ENCODE peak calls at places on chromosomes 13 and 19, in six cellular contexts. S is brain microvascular endothelial cell, F is astrocyte of the spinal cord, N is mammary epithelial cell, G is lower lobe of right lung, V is A549. R is an unnamed sample.

GRCh38 chr13:54965881-54966280 is 1937.3 kb downstream of the OLFM4 start:
- DNase-seq in G (no peak), V (no peak), F (peak), N (no peak), S (no peak), R (no peak)

GRCh38 chr19:34173145-34173956 is 1.0 kb downstream of the LSM14A start:
- DNase-seq in G (peak), V (peak), F (no peak), N (peak), S (no peak), R (no peak)

GRCh38 chr13:110575322-110576069 is 14.0 kb upstream of the RAB20 start:
- DNase-seq in N (no peak), F (no peak), G (peak), S (peak), V (peak), R (peak)

GRCh38 chr19:46201413-46202310 is 27.9 kb upstream of the IGFL1 start:
- DNase-seq in V (peak), N (peak), F (no peak), G (no peak), S (no peak), R (no peak)

GRCh38 chr19:10226376-10227214 is 4.5 kb downstream of the S1PR2 start:
- DNase-seq in F (peak), V (no peak), G (peak), S (peak), N (no peak), R (peak)

GRCh38 chr19:19403373-19403901 is 2.0 kb upstream of the GATAD2A start:
- DNase-seq in F (peak), N (peak), G (no peak), S (peak), V (no peak), R (no peak)

GRCh38 chr19:47357788-47358680 is 8.9 kb downstream of the DHX34 start:
- DNase-seq in V (peak), S (peak), N (no peak), G (no peak), F (no peak), R (no peak)

GRCh38 chr19:10672529-10673150 is 18.5 kb downstream of the ILF3 start:
- DNase-seq in V (no peak), N (no peak), S (no peak), G (peak), F (no peak), R (no peak)

GRCh38 chr13:74891610-74892009 is 590.4 kb downstream of the TBC1D4 start:
- DNase-seq in N (peak), V (peak), F (peak), G (no peak), S (peak), R (no peak)

GRCh38 chr13:40452741-40453665 is 213.4 kb downstream of the FOXO1 start:
- DNase-seq in N (peak), S (peak), G (no peak), F (peak), V (peak), R (no peak)

GRCh38 chr13:105773887-105774538 is 761.4 kb downstream of the EFNB2 start:
- DNase-seq in V (peak), N (no peak), F (peak), S (peak), G (no peak), R (no peak)

GRCh38 chr13:99435116-99435515 is 66.2 kb upstream of the TM9SF2 start:
- DNase-seq in S (no peak), F (no peak), V (no peak), N (no peak), G (no peak), R (no peak)
- TF ChIP-seq CTCF in S (no peak), F (no peak), V (no peak), N (no peak), G (no peak), R (no peak)

GRCh38 chr13:21330126-21330861 is 128.8 kb downstream of the ZDHHC20 start:
- DNase-seq in S (peak), F (peak), N (no peak), V (no peak), G (no peak), R (no peak)
- H3K4me3 ChIP-seq in S (no peak), F (no peak), N (no peak), V (no peak), G (no peak), R (no peak)

GRCh38 chr13:66071018-66071417 is 1159.1 kb downstream of the PCDH9 start:
- DNase-seq in N (no peak), G (no peak), S (no peak), V (no peak), F (no peak), R (no peak)
- TF ChIP-seq CTCF in N (no peak), G (no peak), S (no peak), V (no peak), F (no peak), R (no peak)

GRCh38 chr13:86174632-86175031 is 375.4 kb upstream of the SLITRK6 start:
- DNase-seq in N (no peak), G (no peak), V (peak), F (peak), S (no peak), R (no peak)
- H3K4me3 ChIP-seq in N (no peak), G (no peak), V (no peak), F (no peak), S (no peak), R (no peak)

DNA sequence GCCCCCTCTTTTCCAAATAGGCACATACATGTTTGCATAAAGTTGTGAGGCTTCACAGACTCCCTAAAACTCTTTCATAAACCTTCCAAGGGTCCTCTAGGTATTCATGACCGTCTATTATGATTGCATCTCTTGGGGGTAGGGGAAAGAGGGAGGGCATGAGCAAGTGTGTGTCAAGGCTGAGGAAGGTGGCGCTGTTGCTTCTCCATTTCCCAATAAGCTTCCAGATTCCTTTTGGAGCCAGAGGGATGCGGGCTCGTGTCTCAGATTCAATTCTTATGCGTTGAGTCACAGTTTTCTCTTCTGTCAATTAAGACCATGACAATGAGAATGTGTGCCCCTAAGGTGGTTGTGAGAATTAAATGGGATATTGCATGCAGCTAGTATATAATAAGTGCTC is 51.0 kb upstream of the CYP2A7 start:
- DNase-seq in S (no peak), V (peak), N (no peak), G (no peak), F (no peak), R (no peak)
- TF ChIP-seq CTCF in S (no peak), V (peak), N (no peak), G (no peak), F (no peak), R (no peak)